ENCODE peak calls at places on chromosome 4, in four cellular contexts. C, L, E and D are unnamed samples.

GRCh38 chr4:100289530-100289888 is 99.2 kb upstream of the DDIT4L start:
- DNase-seq in C (no peak), L (no peak), E (peak; percentile 12), D (no peak)

GRCh38 chr4:94561249-94562024 is 109.7 kb downstream of the PDLIM5 start:
- DNase-seq in C (peak; percentile 87), L (no peak), E (peak; percentile 86), D (peak; percentile 85)

GRCh38 chr4:121827851-121828250 is 4.2 kb upstream of the CCNA2 start:
- DNase-seq in C (peak; percentile 64), L (no peak), E (peak; percentile 70), D (peak; percentile 58)

GRCh38 chr4:183324619-183325018 is 2.4 kb upstream of the CLDN24 start:
- DNase-seq in C (no peak), L (no peak), E (no peak), D (no peak)

GRCh38 chr4:52135166-52135565 is 84.1 kb downstream of the SPATA18 start:
- DNase-seq in C (no peak), L (no peak), E (no peak), D (no peak)

GRCh38 chr4:150078041-150078995 is at the start of gene DCLK2:
- DNase-seq in C (peak; percentile 87), L (peak; percentile 15), E (peak; percentile 83), D (peak; percentile 74)

GRCh38 chr4:40831462-40831861 is 81.7 kb downstream of the NSUN7 start:
- DNase-seq in C (no peak), L (no peak), E (no peak), D (no peak)

GRCh38 chr4:77782102-77782835 is 36.9 kb downstream of the CNOT6L start:
- DNase-seq in C (no peak), L (no peak), E (no peak), D (no peak)

GRCh38 chr4:79053754-79054153 is 114.5 kb upstream of the PAQR3 start:
- DNase-seq in C (no peak), L (no peak), E (no peak), D (no peak)

GRCh38 chr4:41320278-41320677 is 63.5 kb downstream of the UCHL1 start:
- DNase-seq in C (no peak), L (no peak), E (no peak), D (no peak)

GRCh38 chr4:1459081-1459480 is 52.8 kb upstream of the NKX1-1 start:
- DNase-seq in C (no peak), L (no peak), E (no peak), D (no peak)

GRCh38 chr4:55214172-55214571 is 88.8 kb upstream of the KDR start:
- DNase-seq in C (no peak), L (no peak), E (no peak), D (peak; percentile 11)

GRCh38 chr4:107402291-107402690 is 317.7 kb downstream of the PAPSS1 start:
- DNase-seq in C (no peak), L (no peak), E (no peak), D (no peak)

GRCh38 chr4:170003071-170004070 is 22.8 kb downstream of the MFAP3L start:
- DNase-seq in C (no peak), L (no peak), E (no peak), D (peak; percentile 12)

GRCh38 chr4:79141530-79141929 is 184.3 kb downstream of the NAA11 start:
- DNase-seq in C (peak; percentile 1), L (no peak), E (peak; percentile 5), D (peak; percentile 11)

GRCh38 chr4:116357758-116358157 is 727.6 kb downstream of the TRAM1L1 start:
- DNase-seq in C (no peak), L (no peak), E (peak; percentile 4), D (peak; percentile 16)

GRCh38 chr4:174091130-174091529 is 192.3 kb downstream of the FBXO8 start:
- DNase-seq in C (no peak), L (no peak), E (no peak), D (no peak)

GRCh38 chr4:78265006-78265405 is 207.9 kb downstream of the FRAS1 start:
- DNase-seq in C (no peak), L (no peak), E (no peak), D (no peak)

GRCh38 chr4:42404001-42404400 is 6.7 kb downstream of the SHISA3 start:
- DNase-seq in C (no peak), L (no peak), E (no peak), D (no peak)
- TF ChIP-seq CTCF in C (no peak), L (no peak), E (peak; percentile 3), D (no peak)

DNA sequence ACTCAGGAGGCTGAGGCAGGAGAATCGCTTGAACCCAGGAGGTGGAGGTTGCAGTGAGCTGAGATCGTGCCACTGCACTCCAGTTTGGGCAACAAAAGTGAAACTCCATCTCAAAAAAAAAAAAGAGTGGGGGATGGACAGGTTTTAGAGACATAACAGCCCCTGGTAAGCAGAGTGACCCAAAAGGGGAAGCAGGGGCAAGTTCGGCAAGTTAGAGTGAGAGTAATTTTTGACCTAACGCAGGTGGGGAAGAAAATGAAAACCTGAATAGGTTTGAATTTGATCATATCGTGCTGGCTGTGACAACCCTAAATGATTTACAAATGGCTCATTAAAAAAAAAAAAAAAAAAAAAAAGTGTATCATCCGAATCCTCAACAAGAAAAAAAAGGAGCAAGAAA is 25.7 kb upstream of the TMEM131L start:
- DNase-seq in C (no peak), L (no peak), E (no peak), D (no peak)
- H3K4me3 ChIP-seq in C (no peak overlapping the region), L (no peak overlapping the region), E (no peak overlapping the region), D (no peak overlapping the region)

GRCh38 chr4:86593726-86594558 is at the start of gene PTPN13:
- DNase-seq in C (peak; percentile 98), L (peak; percentile 99), E (peak; percentile 99), D (peak; percentile 99)
- TF ChIP-seq CTCF in C (peak; percentile 8), L (no peak), E (no peak), D (no peak)

GRCh38 chr4:145320269-145320668 is 139.9 kb upstream of the OTUD4 start:
- DNase-seq in C (no peak), L (no peak), E (no peak), D (no peak)

GRCh38 chr4:145316961-145317360 is 136.6 kb upstream of the OTUD4 start:
- DNase-seq in C (no peak), L (no peak), E (no peak), D (no peak)

DNA sequence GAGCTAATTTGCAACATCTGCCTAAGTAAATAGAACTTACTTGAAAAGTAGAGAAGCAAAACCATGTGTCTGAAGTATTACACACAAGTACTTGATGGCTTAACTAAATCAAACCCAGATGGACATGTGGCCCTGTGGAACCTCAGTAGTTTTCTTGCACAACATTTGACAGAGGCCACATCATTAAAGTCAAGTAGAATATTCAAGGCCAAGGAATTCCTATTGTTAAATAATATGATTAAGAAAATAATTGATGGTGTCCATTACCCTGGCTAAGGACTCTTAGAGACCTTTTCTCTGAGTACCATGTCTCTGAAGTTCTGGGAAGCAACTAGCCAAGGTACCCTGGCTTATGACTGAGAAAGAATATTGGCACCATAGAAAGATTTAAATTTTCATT is 135.4 kb upstream of the OTUD4 start:
- DNase-seq in C (no peak), L (no peak), E (no peak), D (no peak)
- H3K4me3 ChIP-seq in C (no peak overlapping the region), L (no peak overlapping the region), E (no peak overlapping the region), D (no peak overlapping the region)

DNA sequence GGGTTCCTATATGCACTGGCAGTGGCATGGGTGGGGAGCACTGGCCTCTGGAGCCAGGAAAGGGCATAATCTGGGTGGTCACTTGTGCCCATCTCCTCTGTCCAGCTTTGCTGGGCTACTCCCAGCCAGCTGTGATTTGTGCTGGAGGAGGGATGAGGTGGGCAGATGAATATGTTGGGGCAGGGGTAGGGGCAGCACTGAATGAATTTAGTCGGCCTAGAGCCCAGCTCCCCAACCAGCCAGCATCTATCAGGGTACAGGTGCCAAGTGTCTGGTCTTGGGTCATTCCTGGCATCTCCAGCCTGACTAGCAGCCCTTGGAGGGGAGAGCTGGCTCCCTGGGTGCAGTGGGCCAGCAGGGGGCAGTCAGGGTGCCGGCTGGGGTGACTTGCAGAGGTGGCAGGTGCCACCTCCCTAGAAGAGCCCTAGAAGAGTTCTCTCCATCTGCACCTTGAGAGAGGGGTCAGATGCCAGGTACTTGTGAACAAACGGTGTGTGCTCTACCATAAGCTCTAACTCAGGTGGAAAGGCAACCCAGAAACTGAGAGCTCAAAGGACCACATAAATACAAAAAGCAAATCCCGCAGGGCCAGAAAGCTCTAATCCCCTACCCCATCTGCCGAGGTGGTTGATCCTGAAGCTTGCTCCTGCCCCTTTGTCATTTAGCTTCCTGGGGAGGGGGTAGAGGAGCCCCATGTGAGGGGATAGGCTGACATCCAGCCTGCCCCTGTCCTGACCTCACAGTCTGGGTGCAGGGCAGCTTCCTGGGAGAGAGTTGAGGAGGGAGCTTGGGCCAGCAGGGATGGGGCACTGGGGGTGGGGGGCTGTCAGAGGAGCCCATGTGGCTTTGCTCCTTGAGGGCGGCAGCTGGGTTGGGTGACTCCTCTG is 2.2 kb downstream of the SORCS2 start:
- DNase-seq in C (no peak), L (no peak), E (peak; percentile 40), D (peak; percentile 25)
- TF ChIP-seq CTCF in C (peak; percentile 54), L (peak; percentile 53), E (peak; percentile 69), D (peak; percentile 51)

GRCh38 chr4:3827616-3828492 is 61.7 kb downstream of the ADRA2C start:
- DNase-seq in C (peak; percentile 17), L (no peak), E (peak; percentile 5), D (peak; percentile 62)
- H3K4me3 ChIP-seq in C (no peak overlapping the region), L (no peak overlapping the region), E (no peak overlapping the region), D (no peak overlapping the region)